ENCODE peak calls at places on chromosomes 11 and 22, in four cellular contexts. V, T, D and J are unnamed samples.

GRCh38 chr11:12818333-12819015 is 144.3 kb downstream of the TEAD1 start:
- DNase-seq in V (no peak), T (no peak), D (no peak), J (no peak)

GRCh38 chr11:77287136-77287535 is 14.3 kb downstream of the GDPD4 start:
- DNase-seq in V (no peak), T (no peak), D (no peak), J (no peak)

GRCh38 chr11:15327786-15328231 is 213.1 kb downstream of the INSC start:
- DNase-seq in V (no peak), T (peak; percentile 77), D (no peak), J (peak; percentile 28)

GRCh38 chr11:18243783-18244362 is 4.6 kb downstream of the SAA2 start:
- DNase-seq in V (peak; percentile 46), T (peak; percentile 71), D (peak; percentile 3), J (peak; percentile 68)

GRCh38 chr11:19822531-19822930 is 109.9 kb downstream of the NAV2 start:
- DNase-seq in V (no peak), T (no peak), D (no peak), J (no peak)

GRCh38 chr11:69467646-69468045 is 13.8 kb upstream of the LINC01488 start:
- DNase-seq in V (no peak), T (no peak), D (no peak), J (no peak)

GRCh38 chr22:38352436-38352835 is 35.2 kb upstream of the CSNK1E start:
- DNase-seq in V (no peak), T (no peak), D (no peak), J (no peak)

GRCh38 chr11:77019976-77020591 is 14.1 kb upstream of the B3GNT6 start:
- DNase-seq in V (no peak), T (no peak), D (no peak), J (no peak)

GRCh38 chr22:31046591-31047226 is 34.4 kb upstream of the SMTN start:
- DNase-seq in V (peak; percentile 54), T (no peak), D (no peak), J (no peak)

GRCh38 chr11:48034926-48035876 is 54.8 kb downstream of the PTPRJ start:
- DNase-seq in V (no peak), T (no peak), D (no peak), J (peak; percentile 70)

GRCh38 chr22:29907753-29908515 is 25.0 kb downstream of the MTMR3 start:
- DNase-seq in V (peak; percentile 87), T (peak; percentile 81), D (no peak), J (peak; percentile 11)

GRCh38 chr11:31419669-31420068 is 50.0 kb downstream of the DNAJC24 start:
- DNase-seq in V (no peak), T (no peak), D (no peak), J (no peak)

GRCh38 chr22:41048791-41049717 is 43.3 kb upstream of the EP300 start:
- DNase-seq in V (no peak), T (peak; percentile 65), D (no peak), J (no peak)

GRCh38 chr22:46076651-46077339 is 73.5 kb upstream of the PPARA start:
- DNase-seq in V (no peak), T (no peak), D (no peak), J (no peak)

GRCh38 chr11:33500865-33501479 is 199.7 kb downstream of the C11orf91 start:
- DNase-seq in V (peak; percentile 49), T (no peak), D (no peak), J (peak; percentile 50)

GRCh38 chr11:80085563-80085962 is 644.7 kb upstream of the TENM4 start:
- DNase-seq in V (no peak), T (no peak), D (no peak), J (no peak)

GRCh38 chr11:28962492-28962891 is 854.3 kb downstream of the METTL15 start:
- DNase-seq in V (no peak), T (no peak), D (no peak), J (no peak)

GRCh38 chr11:95398437-95399112 is 167.6 kb upstream of the SESN3 start:
- DNase-seq in V (peak; percentile 35), T (no peak), D (no peak), J (no peak)

GRCh38 chr11:19365743-19366410 is 125.1 kb upstream of the E2F8 start:
- DNase-seq in V (no peak), T (no peak), D (no peak), J (no peak)

GRCh38 chr11:35126000-35126878 is 12.7 kb upstream of the CD44 start:
- DNase-seq in V (no peak), T (no peak), D (peak; percentile 16), J (no peak)

GRCh38 chr11:25890626-25891250 is 441.2 kb upstream of the ANO3 start:
- DNase-seq in V (no peak), T (no peak), D (no peak), J (no peak)

GRCh38 chr11:75603791-75604736 is 42.0 kb downstream of the SERPINH1 start:
- DNase-seq in V (no peak), T (no peak), D (no peak), J (no peak)

GRCh38 chr11:14583252-14584105 is 60.1 kb upstream of the PDE3B start:
- DNase-seq in V (no peak), T (no peak), D (no peak), J (no peak)